ENCODE peak calls at places on chromosome 21, in ten cellular contexts. L is mucosa of descending colon, W is astrocyte of the spinal cord, G is A549, A is Peyer's patch, E is psoas muscle, O is foreskin fibroblast, K is adrenal gland, I is cardiac fibroblast, U is tibial artery. M is an unnamed sample.

GRCh38 chr21:42997053-42997452 is 22.7 kb downstream of the PKNOX1 start:
- DNase-seq in O (peak), A (peak), I (peak), K (peak), G (no peak), E (no peak), U (peak), L (no peak), W (peak), M (peak)

GRCh38 chr21:29372063-29372802 is 73.5 kb downstream of the BACH1 start:
- DNase-seq in W (peak), O (peak), U (peak), K (peak), E (no peak), G (peak), I (peak), L (no peak), A (peak), M (peak)

GRCh38 chr21:24852610-24853195 is 754.6 kb downstream of the MRPL39 start:
- DNase-seq in U (no peak), L (no peak), A (no peak), K (no peak), G (no peak), E (no peak), O (no peak), W (no peak), I (no peak), M (no peak)

GRCh38 chr21:46095106-46095719 is 2.7 kb upstream of the COL6A2 start:
- DNase-seq in K (no peak), E (peak), O (no peak), W (no peak), A (no peak), L (peak), I (no peak), G (no peak), U (no peak), M (no peak)

GRCh38 chr21:44498965-44499560 is 40.9 kb downstream of the KRTAP10-1 start:
- DNase-seq in G (no peak), O (no peak), L (no peak), A (no peak), I (no peak), K (no peak), W (no peak), E (peak), U (no peak), M (no peak)

GRCh38 chr21:44394733-44395132 is 41.3 kb downstream of the TRPM2 start:
- DNase-seq in K (no peak), I (no peak), A (peak), W (no peak), G (no peak), U (no peak), O (no peak), E (no peak), L (no peak), M (no peak)

GRCh38 chr21:36725793-36726386 is 27.0 kb downstream of the SIM2 start:
- DNase-seq in G (no peak), W (no peak), K (no peak), E (no peak), U (no peak), L (no peak), I (no peak), A (peak), O (no peak), M (no peak)

GRCh38 chr21:15221799-15222386 is 157.1 kb upstream of the NRIP1 start:
- DNase-seq in E (peak), I (peak), K (peak), O (peak), G (peak), A (no peak), W (peak), U (no peak), L (no peak), M (peak)

GRCh38 chr21:25934771-25935224 is 200.0 kb downstream of the GABPA start:
- DNase-seq in I (peak), G (peak), E (peak), L (no peak), A (peak), K (peak), U (peak), W (peak), O (peak), M (peak)

GRCh38 chr21:26982767-26983166 is 15.9 kb upstream of the ADAMTS5 start:
- DNase-seq in I (peak), O (peak), W (peak), U (no peak), L (no peak), K (peak), E (no peak), A (no peak), G (no peak), M (peak)

GRCh38 chr21:46191257-46191685 is 7.0 kb upstream of the SPATC1L start:
- DNase-seq in W (peak), G (no peak), E (peak), U (peak), O (peak), A (peak), I (peak), L (no peak), K (peak), M (peak)

GRCh38 chr21:38661296-38662223 is 144.2 kb upstream of the ETS2 start:
- DNase-seq in L (peak), I (peak), O (no peak), A (no peak), W (peak), U (peak), E (peak), K (peak), G (no peak), M (no peak)

GRCh38 chr21:38669186-38669585 is 136.5 kb upstream of the ETS2 start:
- DNase-seq in I (peak), O (no peak), U (no peak), W (peak), L (no peak), K (no peak), E (no peak), G (peak), A (no peak), M (peak)

GRCh38 chr21:23384679-23385078 is 2222.6 kb downstream of the MRPL39 start:
- DNase-seq in O (no peak), E (no peak), A (no peak), K (no peak), G (no peak), I (no peak), W (no peak), U (no peak), L (no peak), M (no peak)

GRCh38 chr21:46116189-46116845 is 18.4 kb downstream of the COL6A2 start:
- DNase-seq in U (peak), W (no peak), L (peak), A (peak), K (peak), E (peak), I (no peak), O (no peak), G (no peak), M (no peak)

GRCh38 chr21:27761623-27762022 is 794.7 kb upstream of the ADAMTS5 start:
- DNase-seq in A (no peak), L (no peak), W (no peak), I (no peak), U (no peak), G (no peak), K (no peak), E (no peak), O (no peak), M (peak)

GRCh38 chr21:43699933-43700599 is 18.9 kb upstream of the PDXK start:
- DNase-seq in U (no peak), O (no peak), L (peak), G (no peak), I (no peak), K (no peak), A (no peak), E (peak), W (no peak), M (no peak)

GRCh38 chr21:45322960-45323461 is 35.3 kb upstream of the POFUT2 start:
- DNase-seq in G (peak), I (no peak), K (peak), U (peak), W (no peak), E (peak), L (peak), O (no peak), A (no peak), M (no peak)

GRCh38 chr21:39022901-39023693 is 160.2 kb downstream of the PSMG1 start:
- DNase-seq in U (no peak), A (no peak), L (peak), E (peak), O (no peak), W (no peak), G (no peak), I (peak), K (peak), M (no peak)

GRCh38 chr21:45556645-45557601 is 14.7 kb upstream of the SLC19A1 start:
- DNase-seq in A (peak), O (no peak), L (peak), G (no peak), E (peak), U (no peak), K (peak), I (peak), W (no peak), M (no peak)

GRCh38 chr21:14482165-14482564 is 64.0 kb downstream of the SAMSN1 start:
- DNase-seq in A (peak), U (no peak), K (no peak), O (no peak), E (no peak), I (no peak), L (no peak), G (no peak), W (no peak), M (no peak)

GRCh38 chr21:29825936-29826335 is 113.9 kb downstream of the GRIK1 start:
- DNase-seq in L (no peak), U (no peak), O (peak), E (no peak), I (no peak), G (no peak), K (no peak), A (no peak), W (no peak), M (peak)

GRCh38 chr21:36923270-36923669 is 43.2 kb downstream of the HLCS start:
- DNase-seq in G (no peak), K (no peak), L (no peak), A (no peak), I (no peak), W (no peak), O (no peak), E (no peak), U (no peak), M (no peak)

GRCh38 chr21:37626320-37626719 is 259.7 kb downstream of the DYRK1A start:
- DNase-seq in I (no peak), G (no peak), L (no peak), A (no peak), E (no peak), W (no peak), K (no peak), U (no peak), O (no peak), M (no peak)

GRCh38 chr21:29335720-29336119 is 37.0 kb downstream of the BACH1 start:
- DNase-seq in G (no peak), I (peak), L (no peak), O (no peak), W (no peak), A (no peak), U (no peak), K (no peak), E (no peak), M (peak)

GRCh38 chr21:36910581-36911307 is 55.7 kb downstream of the HLCS start:
- DNase-seq in O (peak), G (peak), I (peak), W (peak), K (no peak), E (peak), A (no peak), U (no peak), L (no peak), M (no peak)

GRCh38 chr21:29508311-29508710 is 209.6 kb downstream of the BACH1 start:
- DNase-seq in K (no peak), I (no peak), L (no peak), G (no peak), A (no peak), W (no peak), U (no peak), E (no peak), O (no peak), M (no peak)

GRCh38 chr21:14388282-14388681 is 5.3 kb upstream of the HSPA13 start:
- DNase-seq in E (no peak), U (no peak), I (no peak), O (no peak), L (no peak), W (no peak), G (no peak), K (no peak), A (no peak), M (no peak)

GRCh38 chr21:46135782-46136181 is 19.6 kb downstream of the FTCD start:
- DNase-seq in K (no peak), O (no peak), A (no peak), G (no peak), E (no peak), U (no peak), L (no peak), I (no peak), W (peak), M (no peak)

GRCh38 chr21:31180256-31181088 is 142.2 kb upstream of the KRTAP19-8 start:
- DNase-seq in W (peak), G (peak), L (no peak), A (no peak), U (no peak), K (no peak), O (no peak), I (peak), E (no peak), M (peak)

GRCh38 chr21:27290020-27290419 is 323.1 kb upstream of the ADAMTS5 start:
- DNase-seq in W (no peak), O (no peak), I (no peak), E (no peak), G (no peak), L (no peak), A (no peak), U (no peak), K (no peak), M (no peak)

GRCh38 chr21:45594721-45595489 is 48.6 kb upstream of the PCBP3 start:
- DNase-seq in W (no peak), U (no peak), I (no peak), K (no peak), O (no peak), G (no peak), A (peak), E (no peak), L (no peak), M (no peak)

GRCh38 chr21:25487046-25487594 is 120.2 kb downstream of the MRPL39 start:
- DNase-seq in K (no peak), G (no peak), L (no peak), I (peak), U (no peak), E (no peak), O (no peak), W (no peak), A (no peak), M (no peak)

GRCh38 chr21:19244502-19245187 is 841.1 kb upstream of the TMPRSS15 start:
- DNase-seq in W (no peak), A (no peak), K (no peak), O (no peak), U (no peak), E (peak), G (no peak), I (no peak), L (peak), M (no peak)

GRCh38 chr21:38780879-38781278 is 24.9 kb upstream of the ETS2 start:
- DNase-seq in O (no peak), G (no peak), W (no peak), I (no peak), A (no peak), E (no peak), U (no peak), L (no peak), K (no peak), M (no peak)

DNA sequence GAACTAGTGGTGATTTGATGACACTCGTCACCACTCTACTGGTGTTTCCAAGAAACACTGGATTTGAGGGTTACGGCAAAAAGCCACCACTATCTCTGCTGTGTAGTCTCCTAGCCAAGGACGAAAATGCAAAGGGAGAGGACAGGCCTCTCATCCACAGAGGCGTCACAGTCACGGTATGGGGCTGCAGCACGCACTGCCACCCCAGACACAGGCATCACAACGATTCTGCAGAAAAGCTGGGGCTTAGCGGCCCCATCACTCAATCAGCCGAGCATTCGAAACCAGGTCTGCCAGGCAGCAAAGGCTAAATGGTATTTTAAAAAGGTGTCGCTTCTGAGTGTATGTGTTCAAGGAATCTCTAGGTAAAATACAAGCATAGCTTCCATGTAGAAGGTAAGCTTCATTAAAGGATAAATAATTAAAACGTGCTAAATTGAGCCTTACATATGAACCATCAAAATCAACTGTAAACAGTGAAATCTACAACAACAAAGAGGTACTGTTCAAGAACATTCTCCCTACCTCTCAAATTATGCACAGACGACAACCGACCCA is 1.4 kb downstream of the RIPK4 start:
- DNase-seq in L (no peak), W (no peak), O (no peak), K (no peak), G (no peak), A (no peak), I (no peak), U (no peak), E (no peak), M (no peak)
- H3K4me3 ChIP-seq in L (peak), W (no peak), O (no peak), K (no peak), G (peak), A (peak), I (no peak), U (no peak), E (no peak), M (peak)

GRCh38 chr21:34129971-34130597 is 56.7 kb downstream of the MRPS6 start:
- DNase-seq in O (no peak), I (no peak), A (no peak), K (peak), G (no peak), U (no peak), L (no peak), E (no peak), W (no peak), M (no peak)
- H3K4me3 ChIP-seq in O (no peak), I (no peak), A (no peak), K (no peak), G (no peak), U (peak), L (no peak), E (peak), W (no peak), M (no peak)

GRCh38 chr21:17727361-17727760 is 91.8 kb downstream of the C21orf91 start:
- DNase-seq in E (no peak), I (no peak), L (no peak), U (no peak), G (no peak), A (no peak), W (no peak), K (no peak), O (no peak), M (no peak)
- H3K4me3 ChIP-seq in E (no peak), I (no peak), L (no peak), U (no peak), G (no peak), A (no peak), W (no peak), K (no peak), O (no peak), M (no peak)

GRCh38 chr21:33196956-33197374 is 32.8 kb upstream of the IFNAR2 start:
- DNase-seq in L (no peak), G (peak), I (peak), W (peak), U (peak), A (peak), O (peak), K (peak), E (peak), M (peak)
- H3K4me3 ChIP-seq in L (no peak), G (no peak), I (no peak), W (no peak), U (no peak), A (no peak), O (no peak), K (no peak), E (peak), M (no peak)